ENCODE peak calls at places on chromosomes 3 and 15, in six cellular contexts. P, F, V, N, T and W are unnamed samples.
A peak's percentile ranks its signal among the peaks of the same experiment; 100 is the strongest.

GRCh38 chr3:197555281-197556261 is at the start of gene BDH1:
- DNase-seq in P (no peak), F (peak; percentile 74), V (peak; percentile 78), N (no peak), T (no peak), W (no peak)

GRCh38 chr3:157785071-157785826 is 282.0 kb upstream of the VEPH1 start:
- DNase-seq in P (no peak), F (no peak), V (no peak), N (peak; percentile 75), T (no peak), W (no peak)

GRCh38 chr3:155549087-155549486 is 195.8 kb downstream of the PLCH1 start:
- DNase-seq in P (no peak), F (no peak), V (no peak), N (no peak), T (no peak), W (no peak)

GRCh38 chr3:187063286-187064081 is 75.8 kb downstream of the RPL39L start:
- DNase-seq in P (no peak), F (no peak), V (no peak), N (no peak), T (no peak), W (peak; percentile 60)

GRCh38 chr3:141384157-141384556 is 15.9 kb downstream of the ZBTB38 start:
- DNase-seq in P (no peak), F (no peak), V (no peak), N (no peak), T (no peak), W (no peak)

GRCh38 chr15:78077860-78078187 is 313 bp upstream of the TBC1D2B start:
- DNase-seq in P (no peak), F (no peak), V (no peak), N (no peak), T (no peak), W (no peak)

GRCh38 chr3:47283596-47284364 is 1.0 kb downstream of the KLHL18 start:
- DNase-seq in P (no peak), F (peak; percentile 39), V (peak; percentile 18), N (no peak), T (no peak), W (no peak)

GRCh38 chr3:49534581-49535495 is 19.4 kb upstream of the BSN start:
- DNase-seq in P (peak; percentile 56), F (no peak), V (no peak), N (no peak), T (peak; percentile 33), W (no peak)

GRCh38 chr3:72675243-72675642 is 173.0 kb downstream of the SHQ1 start:
- DNase-seq in P (no peak), F (no peak), V (no peak), N (no peak), T (no peak), W (no peak)

GRCh38 chr3:52346623-52347530 is 30.8 kb downstream of the DNAH1 start:
- DNase-seq in P (no peak), F (no peak), V (no peak), N (no peak), T (no peak), W (no peak)

GRCh38 chr3:151382671-151383070 is 1.9 kb downstream of the P2RY12 start:
- DNase-seq in P (no peak), F (no peak), V (no peak), N (no peak), T (no peak), W (no peak)

GRCh38 chr3:111541911-111542483 is at the start of gene CD96:
- DNase-seq in P (no peak), F (peak; percentile 73), V (peak; percentile 68), N (no peak), T (no peak), W (no peak)

GRCh38 chr15:98554272-98555172 is 93.8 kb upstream of the IGF1R start:
- DNase-seq in P (no peak), F (no peak), V (no peak), N (no peak), T (no peak), W (no peak)

GRCh38 chr3:133396906-133397305 is 3.0 kb upstream of the BFSP2 start:
- DNase-seq in P (no peak), F (no peak), V (no peak), N (no peak), T (no peak), W (no peak)

GRCh38 chr3:125067225-125067624 is 11.4 kb upstream of the HEG1 start:
- DNase-seq in P (no peak), F (no peak), V (no peak), N (no peak), T (no peak), W (no peak)

GRCh38 chr3:152299243-152299976 is 30.7 kb downstream of the MBNL1 start:
- DNase-seq in P (no peak), F (no peak), V (no peak), N (no peak), T (no peak), W (no peak)

GRCh38 chr3:82157952-82158351 is 396.5 kb upstream of the GBE1 start:
- DNase-seq in P (no peak), F (no peak), V (no peak), N (peak; percentile 81), T (no peak), W (no peak)

GRCh38 chr3:60720696-60721228 is 530.5 kb downstream of the FHIT start:
- DNase-seq in P (no peak), F (no peak), V (no peak), N (no peak), T (no peak), W (no peak)

GRCh38 chr15:58864602-58865419 is 68.7 kb downstream of the SLTM start:
- DNase-seq in P (no peak), F (no peak), V (peak; percentile 20), N (no peak), T (no peak), W (no peak)